ENCODE peak calls at places on chromosomes 12 and 14, in four cellular contexts. X, Q, K and E are unnamed samples.

GRCh38 chr12:42590324-42590934 is 883 bp upstream of the PRICKLE1 start:
- DNase-seq in X (no peak), K (peak; percentile 54), Q (peak; percentile 31), E (peak; percentile 29)

GRCh38 chr14:29607129-29607528 is 320.5 kb downstream of the PRKD1 start:
- DNase-seq in X (no peak), K (no peak), Q (no peak), E (no peak)

GRCh38 chr14:94345344-94346072 is 22.4 kb upstream of the SERPINA6 start:
- DNase-seq in K (no peak), X (peak; percentile 84), Q (no peak), E (peak; percentile 82)

GRCh38 chr12:30902001-30902400 is 24.5 kb upstream of the TSPAN11 start:
- DNase-seq in X (no peak), Q (no peak), K (no peak), E (no peak)

GRCh38 chr12:67892289-67892688 is 97.0 kb upstream of the IFNG-AS1 start:
- DNase-seq in X (no peak), Q (no peak), K (no peak), E (no peak)

GRCh38 chr12:102462803-102463499 is 17.4 kb downstream of the IGF1 start:
- DNase-seq in K (no peak), Q (no peak), X (no peak), E (no peak)

GRCh38 chr14:61456720-61457119 is 135.3 kb downstream of the PRKCH start:
- DNase-seq in X (peak; percentile 48), Q (peak; percentile 85), K (peak; percentile 74), E (peak; percentile 76)

GRCh38 chr14:63375772-63376171 is 57.0 kb upstream of the GPHB5 start:
- DNase-seq in X (no peak), K (no peak), Q (no peak), E (no peak)

GRCh38 chr12:109818900-109819500 is 14.2 kb downstream of the TRPV4 start:
- DNase-seq in X (peak; percentile 88), K (no peak), Q (no peak), E (peak; percentile 76)